ENCODE peak calls at places on chromosomes 4 and X, in ten cellular contexts. U, B, D, H, X, O, S, F, E and W are unnamed samples. For H3K36me3, the result is how much of the 10 kb centered on the place peaks cover.

GRCh38 chrX:155864655-155865054 is 16.5 kb upstream of the VAMP7 start:
- DNase-seq in U (no peak), B (no peak), D (no peak), H (peak), X (no peak), O (no peak), S (no peak), F (no peak), E (no peak), W (no peak)

GRCh38 chrX:148268646-148269045 is 231.8 kb upstream of the AFF2 start:
- DNase-seq in U (no peak), B (no peak), D (no peak), H (no peak), X (no peak), O (no peak), S (no peak), F (no peak), E (no peak), W (no peak)

GRCh38 chr4:26936284-26937065 is 75.8 kb downstream of the STIM2 start:
- DNase-seq in U (no peak), B (peak), D (no peak), H (no peak), X (no peak), O (no peak), S (no peak), F (no peak), E (no peak), W (no peak)

GRCh38 chrX:101210630-101211029 is 9.0 kb upstream of the DRP2 start:
- DNase-seq in U (no peak), B (no peak), D (no peak), H (no peak), X (no peak), O (no peak), S (no peak), F (no peak), E (no peak), W (no peak)

GRCh38 chr4:182255421-182256190 is 12.4 kb downstream of the TENM3 start:
- DNase-seq in U (no peak), B (no peak), D (no peak), H (peak), X (no peak), O (no peak), S (no peak), F (no peak), E (no peak), W (peak)

GRCh38 chrX:139930923-139931645 is 1.8 kb downstream of the ATP11C start:
- DNase-seq in U (peak), B (peak), D (peak), H (peak), X (no peak), O (peak), S (no peak), F (no peak), E (no peak), W (peak)

GRCh38 chr4:152628128-152628527 is 51.7 kb downstream of the TMEM154 start:
- DNase-seq in U (peak), B (no peak), D (no peak), H (no peak), X (peak), O (no peak), S (peak), F (no peak), E (no peak), W (no peak)

GRCh38 chrX:83008415-83008814 is 499.7 kb upstream of the POU3F4 start:
- DNase-seq in U (no peak), B (no peak), D (no peak), H (no peak), X (no peak), O (no peak), S (no peak), F (no peak), E (no peak), W (no peak)

GRCh38 chr4:14196141-14196540 is 568.6 kb upstream of the BOD1L1 start:
- DNase-seq in U (no peak), B (peak), D (no peak), H (peak), X (peak), O (peak), S (no peak), F (no peak), E (peak), W (no peak)

GRCh38 chr4:106036848-106037247 is 141.6 kb downstream of the NPNT start:
- DNase-seq in U (no peak), B (no peak), D (no peak), H (no peak), X (no peak), O (no peak), S (no peak), F (no peak), E (no peak), W (no peak)

GRCh38 chrX:101237041-101237440 is 17.5 kb downstream of the DRP2 start:
- DNase-seq in U (no peak), B (no peak), D (no peak), H (no peak), X (no peak), O (no peak), S (no peak), F (no peak), E (no peak), W (no peak)

GRCh38 chrX:155718964-155719586 is 106.3 kb upstream of the TMLHE start:
- DNase-seq in U (no peak), B (no peak), D (no peak), H (no peak), X (peak), O (no peak), S (no peak), F (no peak), E (no peak), W (no peak)

GRCh38 chr4:98260047-98260578 is 1.1 kb upstream of the RAP1GDS1 start:
- DNase-seq in U (peak), B (no peak), D (peak), H (peak), X (no peak), O (peak), S (peak), F (no peak), E (peak), W (peak)

GRCh38 chr4:13626492-13627184 is 887 bp downstream of the BOD1L1 start:
- DNase-seq in U (no peak), B (no peak), D (no peak), H (no peak), X (no peak), O (no peak), S (no peak), F (no peak), E (no peak), W (no peak)

GRCh38 chrX:120840826-120841225 is 34.8 kb downstream of the CT47B1 start:
- DNase-seq in U (no peak), B (no peak), D (no peak), H (no peak), X (no peak), O (no peak), S (no peak), F (no peak), E (no peak), W (no peak)

GRCh38 chrX:136878423-136878822 is 2.1 kb downstream of the RBMX start:
- DNase-seq in U (no peak), B (no peak), D (no peak), H (no peak), X (no peak), O (no peak), S (no peak), F (no peak), E (no peak), W (no peak)
- H3K36me3 ChIP-seq in U (under half), B (half or more), D (under half), H (under half), X (under half), O (under half), S (under half), F (half or more), E (under half), W (half or more)

GRCh38 chr4:102823897-102824296 is 3.5 kb downstream of the UBE2D3 start:
- DNase-seq in U (no peak), B (no peak), D (no peak), H (no peak), X (no peak), O (no peak), S (no peak), F (no peak), E (no peak), W (no peak)
- H3K4me3 ChIP-seq in U (peak), B (peak), D (peak), H (peak), X (peak), O (peak), S (peak), F (peak), E (no peak), W (peak)

GRCh38 chrX:18426004-18426320 is 554 bp downstream of the CDKL5 start:
- DNase-seq in U (no peak), B (no peak), D (no peak), H (no peak), X (no peak), O (no peak), S (no peak), F (no peak), E (no peak), W (peak)
- H3K36me3 ChIP-seq in U (under half), B (under half), D (under half), H (under half), X (under half), O (under half), S (under half), F (under half), E (under half), W (under half)

GRCh38 chrX:78946178-78946896 is 1.1 kb downstream of the P2RY10 start:
- DNase-seq in U (no peak), B (no peak), D (no peak), H (no peak), X (no peak), O (no peak), S (no peak), F (no peak), E (no peak), W (no peak)
- H3K4me3 ChIP-seq in U (no peak), B (peak), D (no peak), H (no peak), X (no peak), O (no peak), S (no peak), F (no peak), E (no peak), W (no peak)

GRCh38 chr4:39326468-39326960 is 39.6 kb downstream of the RFC1 start:
- DNase-seq in U (no peak), B (no peak), D (no peak), H (no peak), X (no peak), O (no peak), S (no peak), F (no peak), E (no peak), W (no peak)
- H3K36me3 ChIP-seq in U (under half), B (under half), D (under half), H (under half), X (half or more), O (under half), S (under half), F (half or more), E (under half), W (under half)